ENCODE peak calls at places on chromosomes 12 and 14, in seven cellular contexts. M is fibroblast of mammary gland; U is naive thymus-derived CD4-positive, alpha-beta T cell; E is head of caudate nucleus; B is progenitor cell of endocrine pancreas; P is stimulated activated CD4-positive, alpha-beta T cell treated with anti-CD3 and anti-CD28 coated beads, Interleukin-1b, Interleukin-23, amount 100 ng/mL, for 1 hour; D is mesothelial cell of epicardium. Z is an unnamed sample.

GRCh38 chr14:103745424-103745823 is 29.8 kb downstream of the ZFYVE21 start:
- DNase-seq in M (no peak), D (no peak), B (no peak), E (peak; percentile 36), P (no peak), U (no peak), Z (no peak)

GRCh38 chr14:68715032-68715924 is 77.6 kb downstream of the ZFP36L1 start:
- DNase-seq in U (no peak), B (no peak), E (no peak), D (no peak), P (no peak), M (peak; percentile 83), Z (no peak)

GRCh38 chr14:33307691-33308369 is 369.2 kb downstream of the NPAS3 start:
- DNase-seq in B (no peak), E (peak; percentile 77), M (peak; percentile 91), D (no peak), U (no peak), P (no peak), Z (no peak)

GRCh38 chr12:111150894-111151293 is 218.0 kb downstream of the PHETA1 start:
- DNase-seq in U (no peak), P (no peak), M (no peak), E (no peak), D (no peak), B (no peak), Z (no peak)

GRCh38 chr12:93174048-93174447 is 203.7 kb upstream of the NUDT4 start:
- DNase-seq in E (no peak), P (no peak), D (no peak), B (no peak), M (peak; percentile 97), U (no peak), Z (no peak)

GRCh38 chr12:45407188-45407850 is 191.4 kb downstream of the ANO6 start:
- DNase-seq in E (no peak), P (no peak), D (no peak), U (no peak), M (peak; percentile 37), B (no peak), Z (no peak)

GRCh38 chr12:55771736-55772135 is 28.8 kb downstream of the GDF11 start:
- DNase-seq in M (no peak), D (no peak), P (no peak), E (no peak), U (no peak), B (no peak), Z (no peak)

GRCh38 chr12:14621821-14622220 is 54.1 kb upstream of the PLBD1 start:
- DNase-seq in B (no peak), M (no peak), E (no peak), D (no peak), P (no peak), U (no peak), Z (no peak)

GRCh38 chr12:118617922-118618450 is 241.6 kb downstream of the SUDS3 start:
- DNase-seq in D (no peak), E (no peak), M (no peak), B (no peak), P (no peak), U (no peak), Z (no peak)

GRCh38 chr12:65590318-65590717 is 234.0 kb upstream of the HMGA2 start:
- DNase-seq in E (no peak), U (no peak), B (no peak), P (no peak), D (no peak), M (no peak), Z (no peak)

GRCh38 chr12:121786441-121786825 is 7.1 kb downstream of the RHOF start:
- DNase-seq in B (no peak), M (peak; percentile 94), D (no peak), U (peak; percentile 63), P (no peak), E (no peak), Z (no peak)

GRCh38 chr12:77746108-77746507 is 84.6 kb upstream of the NAV3 start:
- DNase-seq in D (no peak), B (no peak), E (no peak), U (no peak), P (no peak), M (peak; percentile 26), Z (no peak)

GRCh38 chr12:74890237-74890599 is 319.4 kb downstream of the KCNC2 start:
- DNase-seq in D (no peak), M (peak; percentile 85), E (peak; percentile 60), U (no peak), B (no peak), P (no peak), Z (no peak)

GRCh38 chr12:20040844-20041243 is 327.5 kb upstream of the PDE3A start:
- DNase-seq in P (no peak), U (no peak), E (no peak), M (no peak), D (no peak), B (no peak), Z (no peak)

GRCh38 chr12:39357046-39357445 is 85.9 kb downstream of the KIF21A start:
- DNase-seq in D (no peak), U (no peak), M (no peak), E (no peak), P (no peak), B (no peak), Z (no peak)

GRCh38 chr14:101177301-101178055 is 274.0 kb upstream of the RTL1 start:
- DNase-seq in U (no peak), D (no peak), B (no peak), P (no peak), E (no peak), M (no peak), Z (no peak)

Z was measured in esophagus squamous epithelium.